ENCODE peak calls at places on chromosomes 12 and 14, in nine cellular contexts. Q is aorta, B is AG09319, D is dorsolateral prefrontal cortex, P is astrocyte of the cerebellum, O is cardiac muscle cell, I is cortex of kidney, K is choroid plexus epithelial cell, W is germinal center. A is an unnamed sample.

GRCh38 chr14:61258985-61259384 is 22.2 kb downstream of the TMEM30B start:
- DNase-seq in Q (no peak), B (no peak), D (no peak), P (no peak), O (no peak), I (no peak), K (no peak), W (no peak), A (no peak)

GRCh38 chr12:70608184-70608583 is 29.0 kb downstream of the PTPRB start:
- DNase-seq in Q (no peak), B (no peak), D (no peak), P (no peak), O (no peak), I (no peak), K (no peak), W (no peak), A (no peak)

GRCh38 chr12:45644521-45644920 is 85.0 kb upstream of the ARID2 start:
- DNase-seq in Q (no peak), B (no peak), D (no peak), P (no peak), O (peak), I (no peak), K (peak), W (peak), A (peak)

GRCh38 chr12:19994970-19995369 is 373.4 kb upstream of the PDE3A start:
- DNase-seq in Q (no peak), B (no peak), D (no peak), P (no peak), O (peak), I (no peak), K (peak), W (no peak), A (no peak)

GRCh38 chr14:61025239-61026223 is 44.5 kb downstream of the SLC38A6 start:
- DNase-seq in Q (peak), B (peak), D (peak), P (peak), O (peak), I (no peak), K (peak), W (peak), A (peak)

GRCh38 chr14:101333335-101334280 is 227.7 kb upstream of the DIO3 start:
- DNase-seq in Q (no peak), B (no peak), D (peak), P (no peak), O (no peak), I (no peak), K (no peak), W (no peak), A (no peak)

GRCh38 chr12:64714551-64714968 is 44.6 kb downstream of the GNS start:
- DNase-seq in Q (no peak), B (no peak), D (no peak), P (no peak), O (no peak), I (no peak), K (no peak), W (no peak), A (no peak)

GRCh38 chr12:120620624-120621023 is 19.8 kb upstream of the CABP1 start:
- DNase-seq in Q (no peak), B (no peak), D (no peak), P (no peak), O (no peak), I (no peak), K (no peak), W (no peak), A (no peak)

GRCh38 chr14:70893842-70894237 is 13.4 kb upstream of the PCNX1 start:
- DNase-seq in Q (no peak), B (no peak), D (no peak), P (no peak), O (no peak), I (no peak), K (no peak), W (no peak), A (no peak)

GRCh38 chr14:77880056-77880455 is 80.1 kb downstream of the ADCK1 start:
- DNase-seq in Q (no peak), B (no peak), D (no peak), P (no peak), O (no peak), I (no peak), K (no peak), W (no peak), A (no peak)

GRCh38 chr12:124168016-124168415 is 126.9 kb upstream of the RFLNA start:
- DNase-seq in Q (no peak), B (no peak), D (no peak), P (no peak), O (no peak), I (no peak), K (no peak), W (no peak), A (no peak)

GRCh38 chr12:51028811-51029146 is 2.6 kb upstream of the SLC11A2 start:
- DNase-seq in Q (no peak), B (no peak), D (no peak), P (no peak), O (peak), I (no peak), K (no peak), W (no peak), A (no peak)

GRCh38 chr12:57793920-57794319 is 11.3 kb downstream of the TSFM start:
- DNase-seq in Q (no peak), B (no peak), D (no peak), P (no peak), O (peak), I (no peak), K (peak), W (no peak), A (no peak)

GRCh38 chr14:99635116-99635515 is 9.8 kb upstream of the HHIPL1 start:
- DNase-seq in Q (no peak), B (no peak), D (no peak), P (no peak), O (no peak), I (no peak), K (no peak), W (no peak), A (no peak)

GRCh38 chr12:90546511-90546910 is 408.5 kb downstream of the CCER1 start:
- DNase-seq in Q (no peak), B (no peak), D (no peak), P (no peak), O (no peak), I (no peak), K (no peak), W (no peak), A (no peak)

GRCh38 chr14:51730674-51731073 is 79.0 kb downstream of the FRMD6 start:
- DNase-seq in Q (no peak), B (no peak), D (no peak), P (no peak), O (no peak), I (no peak), K (no peak), W (no peak), A (no peak)

GRCh38 chr12:57465747-57466505 is 6.3 kb downstream of the GLI1 start:
- DNase-seq in Q (no peak), B (no peak), D (no peak), P (no peak), O (no peak), I (no peak), K (no peak), W (no peak), A (no peak)

GRCh38 chr12:38998887-38999482 is 93.6 kb upstream of the CPNE8 start:
- DNase-seq in Q (no peak), B (no peak), D (no peak), P (no peak), O (no peak), I (no peak), K (no peak), W (no peak), A (no peak)

GRCh38 chr12:21788089-21788983 is 13.8 kb upstream of the KCNJ8 start:
- DNase-seq in Q (no peak), B (no peak), D (no peak), P (no peak), O (no peak), I (no peak), K (peak), W (no peak), A (no peak)

GRCh38 chr12:32947203-32947795 is 50.7 kb upstream of the PKP2 start:
- DNase-seq in Q (no peak), B (no peak), D (no peak), P (peak), O (peak), I (no peak), K (peak), W (no peak), A (peak)

GRCh38 chr14:92122351-92122677 is 545 bp downstream of the CPSF2 start:
- DNase-seq in Q (no peak), B (no peak), D (no peak), P (no peak), O (peak), I (no peak), K (peak), W (peak), A (peak)

GRCh38 chr12:91984571-91984970 is 161.1 kb downstream of the BTG1 start:
- DNase-seq in Q (no peak), B (no peak), D (no peak), P (peak), O (no peak), I (no peak), K (peak), W (no peak), A (no peak)

GRCh38 chr14:104515811-104516780 is 63.5 kb upstream of the C14orf180 start:
- DNase-seq in Q (no peak), B (no peak), D (no peak), P (no peak), O (no peak), I (no peak), K (no peak), W (no peak), A (no peak)

GRCh38 chr12:93895096-93895460 is 217.9 kb downstream of the CRADD start:
- DNase-seq in Q (no peak), B (no peak), D (no peak), P (no peak), O (peak), I (no peak), K (peak), W (no peak), A (no peak)

GRCh38 chr12:133124674-133125073 is 5.4 kb downstream of the ZNF891 start:
- DNase-seq in Q (no peak), B (no peak), D (no peak), P (no peak), O (no peak), I (no peak), K (no peak), W (no peak), A (no peak)